ENCODE peak calls at places on chromosomes 12 and 14, in six cellular contexts. R, O, T, G, Q and K are unnamed samples.

GRCh38 chr12:9761407-9761736 is 671 bp upstream of the CD69 start:
- DNase-seq in R (no peak), O (no peak), T (no peak), G (no peak), Q (no peak), K (no peak)

GRCh38 chr14:73238262-73238852 is 1.1 kb downstream of the PAPLN start:
- DNase-seq in R (peak; percentile 6), O (no peak), T (no peak), G (no peak), Q (peak; percentile 89), K (no peak)

GRCh38 chr14:30994681-30995620 is 30.5 kb upstream of the AP4S1 start:
- DNase-seq in R (no peak), O (no peak), T (no peak), G (no peak), Q (peak; percentile 27), K (no peak)

GRCh38 chr14:35438910-35439713 is 34.6 kb upstream of the NFKBIA start:
- DNase-seq in R (peak; percentile 31), O (peak; percentile 27), T (no peak), G (no peak), Q (peak; percentile 12), K (no peak)

GRCh38 chr14:68665116-68665515 is 127.8 kb downstream of the ZFP36L1 start:
- DNase-seq in R (no peak), O (no peak), T (no peak), G (no peak), Q (peak; percentile 46), K (no peak)

GRCh38 chr12:20486233-20486632 is 117.9 kb downstream of the PDE3A start:
- DNase-seq in R (peak; percentile 21), O (no peak), T (no peak), G (no peak), Q (peak; percentile 51), K (no peak)

GRCh38 chr14:81408595-81408994 is 8.5 kb upstream of the STON2 start:
- DNase-seq in R (no peak), O (no peak), T (no peak), G (no peak), Q (no peak), K (no peak)

GRCh38 chr12:54983536-54984102 is 943 bp downstream of the TESPA1 start:
- DNase-seq in R (no peak), O (no peak), T (no peak), G (no peak), Q (no peak), K (no peak)

GRCh38 chr12:65725376-65725775 is 98.9 kb upstream of the HMGA2 start:
- DNase-seq in R (peak; percentile 74), O (no peak), T (no peak), G (no peak), Q (no peak), K (no peak)

GRCh38 chr14:57512221-57512620 is 18.6 kb upstream of the CCDC198 start:
- DNase-seq in R (no peak), O (no peak), T (no peak), G (no peak), Q (no peak), K (no peak)

GRCh38 chr14:51095854-51096823 is 1.2 kb upstream of the TRIM9 start:
- DNase-seq in R (no peak), O (no peak), T (no peak), G (no peak), Q (peak; percentile 59), K (no peak)

GRCh38 chr14:106807493-106807892 is 1281.1 kb downstream of the TMEM121 start:
- DNase-seq in R (no peak), O (no peak), T (no peak), G (no peak), Q (no peak), K (no peak)

GRCh38 chr14:106808458-106808857 is 1282.1 kb downstream of the TMEM121 start:
- DNase-seq in R (no peak), O (no peak), T (no peak), G (no peak), Q (no peak), K (no peak)

GRCh38 chr14:106802413-106803364 is 1276.3 kb downstream of the TMEM121 start:
- DNase-seq in R (no peak), O (no peak), T (no peak), G (peak; percentile 82), Q (no peak), K (peak; percentile 19)

GRCh38 chr14:106808907-106809306 is 1282.5 kb downstream of the TMEM121 start:
- DNase-seq in R (no peak), O (no peak), T (no peak), G (no peak), Q (no peak), K (no peak)

GRCh38 chr14:106803379-106803778 is 1277.0 kb downstream of the TMEM121 start:
- DNase-seq in R (no peak), O (no peak), T (no peak), G (no peak), Q (no peak), K (no peak)
- H3K27me3 ChIP-seq in R (no peaks in the 10 kb centered on the region), O (no peaks in the 10 kb centered on the region), T (no peaks in the 10 kb centered on the region), G (no peaks in the 10 kb centered on the region), Q (no peaks in the 10 kb centered on the region), K (no peaks in the 10 kb centered on the region)

DNA sequence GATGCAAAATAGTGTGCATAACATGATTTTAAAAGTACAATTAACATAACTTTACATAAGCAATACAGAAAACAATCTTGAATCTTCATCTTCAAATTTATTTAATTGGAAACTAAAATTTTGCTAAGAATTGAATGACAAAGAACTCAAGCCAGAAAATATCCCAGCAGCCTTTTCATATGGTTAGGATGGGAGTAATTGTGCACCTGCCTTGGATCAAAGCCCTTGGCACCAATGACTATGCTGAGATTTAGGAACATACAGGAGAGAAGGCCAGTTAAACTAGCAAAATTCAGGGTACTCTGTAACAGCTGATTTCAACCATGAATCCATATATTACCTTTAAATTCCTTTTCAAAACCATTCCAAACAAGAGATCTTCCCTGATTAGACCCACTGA is 5.8 kb downstream of the KERA start:
- DNase-seq in R (no peak), O (no peak), T (no peak), G (no peak), Q (no peak), K (no peak)
- H3K4me3 ChIP-seq in R (no peak overlapping the region), O (no peak overlapping the region), T (no peak overlapping the region), G (no peak overlapping the region), Q (no peak overlapping the region), K (no peak overlapping the region)

GRCh38 chr14:76375484-76375883 is 453 bp upstream of the ESRRB start:
- DNase-seq in R (peak; percentile 12), O (no peak), T (no peak), G (no peak), Q (no peak), K (no peak)

GRCh38 chr14:76377675-76378074 is 1.7 kb downstream of the ESRRB start:
- DNase-seq in R (no peak), O (peak; percentile 41), T (no peak), G (no peak), Q (no peak), K (no peak)

GRCh38 chr14:76376001-76376404 is at the start of gene ESRRB:
- DNase-seq in R (peak; percentile 65), O (peak; percentile 86), T (no peak), G (peak; percentile 70), Q (peak; percentile 39), K (no peak)

GRCh38 chr14:76376409-76376877 is 506 bp downstream of the ESRRB start:
- DNase-seq in R (no peak), O (no peak), T (no peak), G (no peak), Q (no peak), K (no peak)

DNA sequence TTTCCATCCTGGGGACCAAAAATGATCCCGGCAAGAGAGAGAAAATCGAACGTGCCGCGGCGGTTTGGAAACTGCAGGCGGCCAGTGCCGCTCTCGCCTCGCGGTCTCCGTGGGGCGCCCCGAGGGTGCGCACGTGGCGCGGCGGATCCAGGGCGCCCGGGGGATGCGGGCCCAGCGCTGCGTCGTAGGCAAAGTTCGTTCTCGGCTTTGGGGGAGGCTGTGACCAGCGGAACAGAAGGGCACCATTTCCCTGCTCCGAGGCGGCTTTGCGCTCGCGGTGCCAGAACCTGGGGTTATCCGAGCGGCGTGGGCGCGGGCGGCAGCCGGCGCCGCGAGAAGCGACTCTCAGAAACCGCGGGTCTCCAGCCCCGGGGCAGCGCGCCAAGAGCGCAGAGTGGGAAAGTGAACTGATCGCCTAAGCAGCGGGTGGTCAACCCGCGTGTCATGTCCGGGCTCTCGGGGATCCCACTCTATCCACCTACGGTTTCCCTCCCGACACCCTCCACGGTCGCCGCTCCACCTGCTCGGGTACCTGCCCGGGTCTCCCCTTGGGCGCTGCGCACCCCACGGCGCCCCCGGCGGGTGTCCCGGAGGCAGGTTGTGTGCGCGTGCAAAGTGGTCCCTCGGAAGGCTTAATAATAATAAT is 1.1 kb downstream of the ESRRB start:
- DNase-seq in R (no peak), O (peak; percentile 63), T (no peak), G (peak; percentile 65), Q (no peak), K (no peak)
- H3K27me3 ChIP-seq in R (peaks cover 34% of the 10 kb centered on the region), O (peaks cover 59% of the 10 kb centered on the region), T (peaks cover 6% of the 10 kb centered on the region), G (no peaks in the 10 kb centered on the region), Q (peaks cover 91% of the 10 kb centered on the region), K (peaks cover 8% of the 10 kb centered on the region)

DNA sequence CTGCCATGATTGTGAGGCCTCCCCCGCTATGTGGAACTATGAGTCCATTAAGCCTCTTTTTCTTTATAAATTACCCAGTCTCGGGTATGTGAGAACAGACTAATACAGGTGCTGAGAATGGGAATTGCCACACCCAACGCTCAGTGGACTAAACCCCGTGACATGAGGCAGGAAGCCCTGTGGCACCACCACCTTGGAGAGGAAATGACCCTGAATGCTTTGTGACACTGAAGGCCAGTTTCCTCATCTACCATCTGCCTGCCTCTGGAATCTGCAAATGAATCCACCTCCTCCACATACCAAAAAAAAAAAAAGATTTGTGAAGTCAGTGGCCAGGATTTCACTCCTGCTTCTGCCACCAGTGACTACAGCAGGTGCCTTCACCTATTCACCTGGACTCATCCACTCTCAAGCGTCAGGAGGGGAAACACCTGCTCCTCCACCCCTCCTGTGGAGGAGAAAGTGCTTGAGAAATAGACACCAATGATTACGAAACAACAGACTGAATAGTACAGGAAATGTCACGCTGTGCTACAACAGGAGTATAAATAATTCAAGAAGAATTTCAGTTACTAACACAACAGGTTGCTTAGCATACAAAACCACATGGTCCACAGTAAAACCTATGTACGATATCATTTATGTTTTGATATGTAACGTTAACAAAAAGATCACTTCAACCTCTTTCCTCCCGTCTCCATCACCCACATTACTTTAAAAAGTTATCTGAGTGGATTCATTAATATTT is 41.4 kb downstream of the NT5DC3 start:
- DNase-seq in R (no peak), O (no peak), T (no peak), G (no peak), Q (peak; percentile 79), K (no peak)
- H3K4me3 ChIP-seq in R (no peak overlapping the region), O (no peak overlapping the region), T (no peak overlapping the region), G (no peak overlapping the region), Q (no peak overlapping the region), K (no peak overlapping the region)

GRCh38 chr12:85016423-85016822 is 19.7 kb downstream of the TSPAN19 start:
- DNase-seq in R (peak; percentile 91), O (no peak), T (no peak), G (no peak), Q (peak; percentile 92), K (no peak)
- H3K27me3 ChIP-seq in R (no peaks in the 10 kb centered on the region), O (no peaks in the 10 kb centered on the region), T (no peaks in the 10 kb centered on the region), G (no peaks in the 10 kb centered on the region), Q (no peaks in the 10 kb centered on the region), K (no peaks in the 10 kb centered on the region)